ENCODE peak calls at places on chromosomes 6 and 20, in four cellular contexts. A, M, N and S are unnamed samples. For H3K79me2, the result is how much of the 10 kb centered on the place peaks cover.

GRCh38 chr20:4817230-4817671 is 95.5 kb downstream of the PRND start:
- DNase-seq in A (no peak), M (no peak), N (peak), S (no peak)

GRCh38 chr6:155186052-155186658 is 77.7 kb upstream of the CLDN20 start:
- DNase-seq in A (no peak), M (peak), N (no peak), S (peak)

GRCh38 chr6:152301021-152301805 is 335.9 kb downstream of the SYNE1 start:
- DNase-seq in A (no peak), M (no peak), N (no peak), S (no peak)

GRCh38 chr6:113927001-113927400 is 43.9 kb downstream of the HDAC2 start:
- DNase-seq in A (no peak), M (no peak), N (no peak), S (no peak)

GRCh38 chr20:30812739-30813411 is 444.6 kb upstream of the DEFB115 start:
- DNase-seq in A (no peak), M (no peak), N (no peak), S (no peak)

GRCh38 chr6:158963020-158963808 is 36.8 kb downstream of the RSPH3 start:
- DNase-seq in A (no peak), M (no peak), N (no peak), S (no peak)

GRCh38 chr20:53157443-53158408 is 185.6 kb downstream of the TSHZ2 start:
- DNase-seq in A (peak), M (peak), N (peak), S (peak)

GRCh38 chr6:12504325-12504966 is 212.1 kb upstream of the PHACTR1 start:
- DNase-seq in A (no peak), M (peak), N (peak), S (no peak)

GRCh38 chr6:140602431-140602836 is 1228.0 kb upstream of the CITED2 start:
- DNase-seq in A (no peak), M (no peak), N (no peak), S (no peak)

GRCh38 chr6:446418-447366 is 55.1 kb downstream of the IRF4 start:
- DNase-seq in A (no peak), M (no peak), N (no peak), S (peak)

GRCh38 chr6:88823998-88824397 is 139.4 kb downstream of the RNGTT start:
- DNase-seq in A (no peak), M (no peak), N (peak), S (no peak)

GRCh38 chr6:145948328-145948727 is 15.8 kb downstream of the SHPRH start:
- DNase-seq in A (no peak), M (peak), N (peak), S (no peak)

GRCh38 chr20:63648190-63648589 is 5.0 kb downstream of the STMN3 start:
- DNase-seq in A (no peak), M (no peak), N (no peak), S (no peak)

GRCh38 chr20:4069741-4070140 is 54.4 kb upstream of the RNF24 start:
- DNase-seq in A (no peak), M (no peak), N (no peak), S (no peak)

GRCh38 chr20:61391185-61391584 is 139.1 kb downstream of the CDH4 start:
- DNase-seq in A (no peak), M (no peak), N (no peak), S (no peak)

GRCh38 chr6:69089539-69089938 is 454.5 kb downstream of the ADGRB3 start:
- DNase-seq in A (no peak), M (no peak), N (no peak), S (no peak)

GRCh38 chr6:32664827-32665362 is 1.6 kb downstream of the HLA-DQB1 start:
- DNase-seq in A (no peak), M (peak), N (no peak), S (peak)

GRCh38 chr6:33858804-33859203 is 55.0 kb upstream of the MLN start:
- DNase-seq in A (no peak), M (no peak), N (no peak), S (no peak)

GRCh38 chr20:53202781-53203180 is 230.6 kb downstream of the TSHZ2 start:
- DNase-seq in A (no peak), M (no peak), N (no peak), S (no peak)

GRCh38 chr6:161225677-161226004 is 48.2 kb downstream of the AGPAT4 start:
- DNase-seq in A (no peak), M (peak), N (peak), S (no peak)

GRCh38 chr6:129233458-129234134 is 350.7 kb downstream of the LAMA2 start:
- DNase-seq in A (no peak), M (no peak), N (no peak), S (no peak)

GRCh38 chr6:77463308-77463880 is at the start of gene HTR1B:
- DNase-seq in A (no peak), M (peak), N (no peak), S (peak)

GRCh38 chr6:92538296-92538695 is 881.1 kb downstream of the EPHA7 start:
- DNase-seq in A (no peak), M (no peak), N (peak), S (no peak)

GRCh38 chr6:17207281-17207680 is 73.9 kb upstream of the RBM24 start:
- DNase-seq in A (no peak), M (no peak), N (no peak), S (no peak)

GRCh38 chr20:35731469-35731788 is 10.6 kb downstream of the RBM39 start:
- DNase-seq in A (no peak), M (no peak), N (no peak), S (no peak)

GRCh38 chr6:113458368-113459010 is 398.7 kb upstream of the MARCKS start:
- DNase-seq in A (no peak), M (no peak), N (peak), S (no peak)

GRCh38 chr20:17460119-17460518 is 71.1 kb downstream of the BFSP1 start:
- DNase-seq in A (no peak), M (no peak), N (no peak), S (no peak)

GRCh38 chr6:169887529-169888140 is 136.2 kb downstream of the ERMARD start:
- DNase-seq in A (no peak), M (no peak), N (no peak), S (no peak)

GRCh38 chr20:6818033-6818808 is 50.7 kb downstream of the BMP2 start:
- DNase-seq in A (peak), M (peak), N (no peak), S (peak)

GRCh38 chr6:17584241-17584803 is 15.8 kb upstream of the FAM8A1 start:
- DNase-seq in A (no peak), M (peak), N (peak), S (no peak)

GRCh38 chr20:49330701-49331614 is 53.1 kb upstream of the ZNFX1 start:
- DNase-seq in A (no peak), M (no peak), N (no peak), S (no peak)

GRCh38 chr6:137978252-137978896 is 111.3 kb downstream of the TNFAIP3 start:
- DNase-seq in A (no peak), M (peak), N (peak), S (no peak)

GRCh38 chr20:57323034-57323433 is 6.6 kb upstream of the SPO11 start:
- DNase-seq in A (peak), M (peak), N (no peak), S (peak)
- H3K79me2 ChIP-seq in A (under half), M (under half), N (under half), S (under half)

GRCh38 chr6:82246802-82247633 is 526 bp downstream of the IBTK start:
- DNase-seq in A (no peak), M (peak), N (peak), S (peak)
- H2AK5ac ChIP-seq in A (no peak), M (no peak), N (no peak), S (no peak)

GRCh38 chr20:47665221-47665991 is 119.9 kb downstream of the SULF2 start:
- DNase-seq in A (no peak), M (no peak), N (peak), S (no peak)
- H4K8ac ChIP-seq in A (no peak), M (no peak), N (peak), S (no peak)

GRCh38 chr6:15325540-15325955 is 79.7 kb downstream of the JARID2 start:
- DNase-seq in A (no peak), M (no peak), N (no peak), S (no peak)
- H3K79me2 ChIP-seq in A (half or more), M (half or more), N (under half), S (half or more)

GRCh38 chr6:1609662-1610496 is at the start of gene FOXC1:
- DNase-seq in A (no peak), M (peak), N (peak), S (peak)

GRCh38 chr6:1610497-1611321 is 994 bp downstream of the FOXC1 start:
- DNase-seq in A (no peak), M (no peak), N (peak), S (no peak)

GRCh38 chr6:1607557-1608221 is 2.0 kb upstream of the FOXC1 start:
- DNase-seq in A (peak), M (peak), N (peak), S (peak)

GRCh38 chr6:1608222-1608975 is 1.3 kb upstream of the FOXC1 start:
- DNase-seq in A (no peak), M (peak), N (no peak), S (no peak)

GRCh38 chr6:1608976-1609661 is 596 bp upstream of the FOXC1 start:
- DNase-seq in A (no peak), M (peak), N (peak), S (no peak)
- H2AK5ac ChIP-seq in A (no peak), M (no peak), N (no peak), S (no peak)

DNA sequence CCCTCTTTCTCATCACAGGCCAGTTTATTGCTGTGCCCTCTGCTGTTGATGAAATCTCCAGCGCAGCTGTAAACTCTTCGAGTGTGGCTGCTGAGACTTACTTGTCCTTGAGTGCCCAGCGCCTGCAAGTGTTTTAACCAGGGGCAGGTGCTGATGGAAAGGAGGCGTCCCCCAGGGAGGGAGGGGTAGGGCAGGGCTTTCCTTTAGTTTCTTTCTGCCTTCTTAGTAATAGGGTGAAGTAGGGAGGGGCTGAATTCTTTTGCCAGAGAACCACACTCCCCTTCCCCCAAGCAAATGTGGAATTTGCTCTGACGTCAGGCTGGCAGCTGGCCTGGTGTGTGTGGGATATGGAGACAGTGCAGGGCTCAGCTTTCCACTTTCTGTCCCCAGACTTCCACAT is 61.2 kb downstream of the IGF2R start:
- DNase-seq in A (peak), M (peak), N (peak), S (no peak)
- H4K8ac ChIP-seq in A (no peak), M (no peak), N (no peak), S (no peak)

DNA sequence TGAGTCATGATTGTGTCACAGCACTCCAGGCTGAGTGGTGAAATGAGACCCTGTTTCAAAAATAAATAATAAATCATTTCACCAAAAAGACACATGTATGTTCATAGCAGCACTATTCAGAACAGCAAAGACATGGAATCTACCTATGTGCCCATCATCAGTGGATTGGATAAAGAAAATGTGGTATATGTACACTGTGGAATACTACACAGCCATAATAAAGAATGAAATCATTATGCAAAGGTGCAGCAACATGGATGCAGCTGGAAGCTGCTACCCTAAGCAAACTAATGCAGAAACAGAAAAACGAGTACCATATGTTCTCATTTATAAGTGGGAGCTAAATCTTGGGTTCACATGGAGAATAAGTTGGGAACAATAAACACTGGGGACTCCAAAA is 33.1 kb downstream of the ZNF451 start:
- DNase-seq in A (no peak), M (no peak), N (peak), S (no peak)
- H3K79me2 ChIP-seq in A (under half), M (under half), N (under half), S (under half)